ENCODE peak calls at places on chromosome 19, in four cellular contexts. F is CD8-positive, alpha-beta T cell; C is aorta; S is trophoblast cell. B is an unnamed sample.

GRCh38 chr19:58474291-58474996 is 1.7 kb upstream of the ZNF446 start:
- DNase-seq in C (no peak), F (no peak), S (no peak), B (peak)

GRCh38 chr19:38893341-38893771 is 6.1 kb downstream of the SIRT2 start:
- DNase-seq in F (no peak), S (no peak), C (no peak), B (no peak)

GRCh38 chr19:57560049-57560491 is 407 bp upstream of the ZNF550 start:
- DNase-seq in C (peak), S (peak), F (no peak), B (peak)

GRCh38 chr19:17235618-17236413 is 9.8 kb downstream of the OCEL1 start:
- DNase-seq in F (peak), S (no peak), C (peak), B (peak)

GRCh38 chr19:7911509-7912143 is 3.0 kb upstream of the TGFBR3L start:
- DNase-seq in F (no peak), S (no peak), C (peak), B (no peak)

GRCh38 chr19:5686647-5687359 is 3.3 kb upstream of the RPL36 start:
- DNase-seq in S (peak), C (peak), F (peak), B (peak)

GRCh38 chr19:47497821-47498520 is 14.0 kb upstream of the KPTN start:
- DNase-seq in F (no peak), C (no peak), S (no peak), B (no peak)

GRCh38 chr19:56837004-56837403 is 3.5 kb downstream of the PEG3 start:
- DNase-seq in F (no peak), S (peak), C (no peak), B (no peak)

GRCh38 chr19:54456423-54457373 is 6.9 kb downstream of the LENG9 start:
- DNase-seq in C (no peak), S (no peak), F (no peak), B (no peak)

GRCh38 chr19:42198676-42199439 is 18.6 kb downstream of the DEDD2 start:
- DNase-seq in S (no peak), C (peak), F (peak), B (no peak)
- H3K4me3 ChIP-seq in S (no peak), C (no peak), F (peak), B (no peak)

GRCh38 chr19:662962-663681 is at the start of gene RNF126:
- DNase-seq in S (peak), C (peak), F (peak), B (peak)

GRCh38 chr19:661427-662196 is 1.4 kb downstream of the RNF126 start:
- DNase-seq in F (peak), C (no peak), S (no peak), B (peak)

GRCh38 chr19:662207-662961 is 630 bp downstream of the RNF126 start:
- DNase-seq in F (peak), S (no peak), C (no peak), B (peak)

GRCh38 chr19:658916-659839 is 3.8 kb downstream of the RNF126 start:
- DNase-seq in F (no peak), C (no peak), S (no peak), B (peak)

DNA sequence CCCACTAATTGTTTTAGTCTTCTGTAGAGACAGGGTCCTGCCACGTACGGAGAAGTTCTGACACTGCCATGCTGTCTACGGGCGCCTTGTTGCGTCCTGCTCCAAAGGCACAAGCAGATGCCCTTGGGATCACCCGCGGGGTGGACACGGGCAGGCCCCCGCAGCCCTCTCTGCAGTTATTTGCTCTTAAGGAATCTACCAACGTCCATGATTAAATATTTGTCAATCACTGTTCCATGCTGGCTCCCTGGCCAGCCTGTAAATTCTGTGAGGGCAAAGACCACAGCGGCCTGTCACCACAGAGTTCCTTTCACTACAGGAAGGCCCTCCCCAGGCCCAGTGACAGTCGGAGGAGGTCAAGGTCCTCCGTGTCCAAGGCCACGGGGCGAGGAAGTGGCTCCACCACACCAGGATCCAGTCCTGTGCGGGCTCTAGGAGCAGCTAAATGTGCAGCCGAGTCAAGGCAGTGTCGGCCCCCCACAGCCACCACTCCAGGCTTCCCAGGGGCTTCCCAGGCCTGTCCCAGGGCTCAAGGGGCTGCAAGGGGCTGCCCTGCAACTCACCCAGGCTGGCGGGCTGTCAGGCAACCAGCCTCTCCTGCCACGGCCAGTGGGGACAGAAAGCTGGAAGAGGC is 2.1 kb downstream of the RNF126 start:
- DNase-seq in C (no peak), S (no peak), F (no peak), B (no peak)
- H3K4me3 ChIP-seq in C (no peak), S (no peak), F (peak), B (peak)

GRCh38 chr19:41541990-41542584 is 33.9 kb upstream of the CEACAM21 start:
- DNase-seq in F (peak), S (no peak), C (peak), B (peak)

GRCh38 chr19:41540041-41540695 is 35.8 kb upstream of the CEACAM21 start:
- DNase-seq in S (no peak), F (no peak), C (no peak), B (no peak)

GRCh38 chr19:41533691-41534090 is 42.3 kb upstream of the CEACAM21 start:
- DNase-seq in S (no peak), F (no peak), C (no peak), B (no peak)

GRCh38 chr19:41535029-41535622 is 40.8 kb upstream of the CEACAM21 start:
- DNase-seq in S (no peak), C (no peak), F (no peak), B (no peak)

DNA sequence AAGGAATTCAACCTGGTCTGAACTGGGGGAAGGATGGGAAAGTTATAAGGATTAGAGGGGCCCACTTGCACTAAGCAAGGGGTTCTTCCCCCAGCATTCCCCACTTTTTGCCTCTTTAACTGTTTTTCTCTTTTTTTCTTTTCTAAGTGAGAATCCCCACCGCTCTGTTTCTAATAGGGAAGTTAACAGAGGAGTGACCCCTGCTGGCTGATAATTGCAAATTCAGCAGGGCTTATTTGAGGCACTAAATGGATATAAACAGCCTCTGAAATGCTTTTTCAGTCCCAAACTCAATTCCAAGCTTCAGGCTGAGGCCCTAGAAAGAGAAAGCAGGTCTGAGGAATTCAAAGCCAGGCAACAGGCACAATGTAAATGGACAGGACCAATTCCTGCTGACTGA is 38.2 kb upstream of the CEACAM21 start:
- DNase-seq in S (no peak), C (no peak), F (no peak), B (peak)
- H3K4me3 ChIP-seq in S (no peak), C (no peak), F (no peak), B (no peak)

GRCh38 chr19:35140898-35141626 is 2.0 kb upstream of the FXYD7 start:
- DNase-seq in C (peak), F (peak), S (peak), B (peak)

GRCh38 chr19:35141627-35142401 is 1.2 kb upstream of the FXYD7 start:
- DNase-seq in F (no peak), S (no peak), C (no peak), B (no peak)

GRCh38 chr19:35138305-35138799 is 272 bp upstream of the FXYD1 start:
- DNase-seq in F (no peak), S (no peak), C (peak), B (peak)

GRCh38 chr19:35139618-35139943 is 957 bp downstream of the FXYD1 start:
- DNase-seq in C (no peak), F (no peak), S (no peak), B (no peak)

DNA sequence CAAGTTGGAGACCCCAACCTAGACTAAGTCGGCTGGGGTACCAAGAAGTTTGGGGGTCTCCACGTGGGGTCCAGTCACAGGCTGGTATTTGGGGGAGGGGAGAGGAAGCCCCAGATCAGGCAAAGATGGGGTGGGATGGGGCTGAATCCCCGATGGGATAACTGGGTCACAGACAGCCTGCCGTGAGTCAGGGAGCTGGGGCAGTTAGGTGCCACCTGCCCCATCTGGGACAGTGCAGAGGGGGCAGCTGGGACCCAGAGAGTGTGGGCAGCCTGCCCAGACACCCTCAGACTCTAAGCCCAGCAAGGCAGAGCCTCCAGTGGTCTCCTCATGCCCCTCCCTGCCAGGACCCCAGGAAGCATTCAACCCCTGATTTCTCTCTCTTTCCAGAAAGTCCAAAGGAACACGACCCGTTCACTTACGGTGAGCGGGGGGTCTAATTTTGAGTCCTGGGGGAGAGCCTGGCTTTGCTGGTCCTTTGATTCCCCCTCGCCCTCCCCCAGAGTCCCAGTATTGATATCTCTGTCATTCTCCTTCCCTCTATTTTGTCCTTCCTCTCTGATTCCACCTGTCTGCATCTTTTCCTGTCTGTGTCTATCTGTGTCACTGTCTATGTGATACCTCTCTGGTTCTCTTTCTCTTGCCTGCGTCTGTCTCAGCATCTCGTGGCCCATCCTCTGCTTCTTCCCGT is 1.7 kb downstream of the FXYD1 start:
- DNase-seq in F (no peak), S (no peak), C (no peak), B (no peak)
- H3K4me3 ChIP-seq in F (no peak), S (peak), C (no peak), B (no peak)

GRCh38 chr19:2289714-2290435 is 7.9 kb upstream of the PEAK3 start:
- DNase-seq in S (no peak), F (peak), C (peak), B (no peak)
- H3K4me3 ChIP-seq in S (no peak), F (peak), C (no peak), B (peak)

DNA sequence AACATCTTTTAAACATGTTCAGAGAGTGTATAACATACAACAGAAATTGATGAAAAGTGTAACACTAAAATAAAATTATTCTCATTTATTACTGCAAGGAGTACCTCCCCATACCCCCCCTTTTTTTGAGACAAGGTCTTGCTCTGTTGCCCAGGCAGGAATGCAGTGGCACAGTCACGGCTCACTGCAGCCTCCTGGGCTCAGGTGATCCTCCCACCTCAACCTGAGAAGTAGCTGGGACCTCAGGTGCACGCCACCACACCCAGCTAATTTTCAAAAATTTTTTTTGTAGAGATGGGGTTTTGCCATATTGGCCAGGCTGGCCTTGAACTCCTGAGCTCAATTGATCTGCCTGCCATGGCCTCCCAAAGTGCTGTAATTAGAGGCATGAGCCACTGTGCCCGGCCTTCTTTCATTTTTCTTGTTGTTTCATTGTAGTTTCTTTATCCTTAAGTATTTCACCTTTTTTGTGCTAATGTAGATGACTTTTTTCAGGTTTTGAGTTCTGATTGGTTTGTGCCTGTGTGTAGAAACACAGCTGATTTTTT is 28.3 kb downstream of the GATAD2A start:
- DNase-seq in F (no peak), C (no peak), S (no peak), B (no peak)
- H3K4me3 ChIP-seq in F (no peak), C (no peak), S (no peak), B (no peak)

DNA sequence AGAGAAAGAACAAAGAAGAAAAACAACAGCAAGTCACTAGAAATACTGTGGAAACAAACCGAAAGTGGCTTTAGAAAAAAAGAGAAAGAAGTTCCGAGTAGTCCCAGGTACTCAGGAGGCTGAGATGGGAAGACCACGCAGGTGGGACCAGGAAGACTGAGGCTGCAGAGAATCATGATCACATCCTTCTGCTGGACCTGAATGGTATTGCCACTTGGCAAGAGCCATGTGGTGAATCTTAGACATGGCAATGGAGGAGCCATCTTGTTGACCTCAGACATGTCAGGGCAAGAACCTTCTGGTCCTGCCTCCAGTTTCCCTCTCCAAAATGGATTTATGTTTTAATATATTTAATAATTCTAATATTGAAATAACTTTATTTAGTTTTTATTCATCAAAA is 37.4 kb upstream of the ZNF724 start:
- DNase-seq in F (no peak), C (no peak), S (no peak), B (no peak)
- H3K4me3 ChIP-seq in F (no peak), C (no peak), S (no peak), B (no peak)

GRCh38 chr19:34343751-34344150 is 21.2 kb upstream of the GPI start:
- DNase-seq in F (no peak), C (no peak), S (no peak), B (no peak)
- H3K4me3 ChIP-seq in F (no peak), C (no peak), S (no peak), B (no peak)

GRCh38 chr19:30407310-30407709 is 35.1 kb downstream of the ZNF536 start:
- DNase-seq in C (no peak), S (no peak), F (no peak), B (no peak)

GRCh38 chr19:30408734-30409301 is 36.6 kb downstream of the ZNF536 start:
- DNase-seq in F (no peak), S (no peak), C (no peak), B (no peak)

GRCh38 chr19:30406220-30406944 is 34.2 kb downstream of the ZNF536 start:
- DNase-seq in F (no peak), C (no peak), S (no peak), B (no peak)

GRCh38 chr19:30416375-30416774 is 44.2 kb downstream of the ZNF536 start:
- DNase-seq in S (no peak), C (no peak), F (no peak), B (no peak)

DNA sequence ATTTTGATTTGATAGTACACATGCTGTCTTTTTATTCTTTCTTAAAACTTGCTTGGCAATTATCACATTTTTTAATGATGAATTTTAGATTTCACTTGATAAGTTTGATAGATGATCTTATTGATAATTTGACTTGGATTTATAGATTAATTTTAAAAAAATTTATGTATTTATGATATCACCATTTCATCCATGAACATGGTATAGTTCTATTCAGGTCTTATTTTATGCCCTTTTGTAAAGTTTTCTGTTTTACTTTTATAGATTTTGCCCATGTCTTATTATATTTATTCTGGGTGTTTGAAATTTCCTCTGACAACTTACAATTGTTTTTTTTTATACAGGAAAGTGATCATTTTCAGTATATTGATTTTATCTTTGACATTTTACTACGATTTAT is 39.5 kb downstream of the ZNF536 start:
- DNase-seq in F (no peak), C (no peak), S (no peak), B (no peak)
- H3K4me3 ChIP-seq in F (no peak), C (no peak), S (no peak), B (no peak)

B was measured in fibroblast of the aortic adventitia.